ENCODE peak calls at places on chromosome X, in ten cellular contexts. One of them, this sample, is unnamed.
A peak's percentile ranks its signal among the peaks of the same experiment; 100 is the strongest.

GRCh38 chrX:109537324-109537665 is 651 bp downstream of the NXT2 start:
- DNase-seq in left lung: no peak
- DNase-seq in ovary: no peak
- DNase-seq in brain microvascular endothelial cell: peak; percentile 47
- DNase-seq in PC-3: peak; percentile 83
- DNase-seq in naive thymus-derived CD4-positive, alpha-beta T cell: no peak
- DNase-seq in kidney: no peak
- DNase-seq in mammary epithelial cell: peak; percentile 84
- DNase-seq in substantia nigra: no peak
- DNase-seq in tibial artery: peak; percentile 39
- DNase-seq in this sample: peak; percentile 88

GRCh38 chrX:129679856-129680255 is 25.1 kb upstream of the APLN start:
- DNase-seq in left lung: no peak
- DNase-seq in ovary: no peak
- DNase-seq in brain microvascular endothelial cell: no peak
- DNase-seq in PC-3: peak; percentile 66
- DNase-seq in naive thymus-derived CD4-positive, alpha-beta T cell: no peak
- DNase-seq in kidney: no peak
- DNase-seq in mammary epithelial cell: peak; percentile 75
- DNase-seq in substantia nigra: no peak
- DNase-seq in tibial artery: no peak
- DNase-seq in this sample: peak; percentile 49

GRCh38 chrX:85977218-85977617 is 70.1 kb downstream of the CHM start:
- DNase-seq in left lung: no peak
- DNase-seq in ovary: no peak
- DNase-seq in brain microvascular endothelial cell: no peak
- DNase-seq in PC-3: no peak
- DNase-seq in naive thymus-derived CD4-positive, alpha-beta T cell: no peak
- DNase-seq in kidney: no peak
- DNase-seq in mammary epithelial cell: no peak
- DNase-seq in substantia nigra: no peak
- DNase-seq in tibial artery: no peak
- DNase-seq in this sample: no peak

GRCh38 chrX:101348452-101349222 is at the start of gene TIMM8A:
- DNase-seq in left lung: peak; percentile 93
- DNase-seq in ovary: peak; percentile 74
- DNase-seq in brain microvascular endothelial cell: peak; percentile 63
- DNase-seq in PC-3: peak; percentile 77
- DNase-seq in naive thymus-derived CD4-positive, alpha-beta T cell: peak; percentile 79
- DNase-seq in kidney: peak; percentile 92
- DNase-seq in mammary epithelial cell: peak; percentile 70
- DNase-seq in substantia nigra: peak; percentile 34
- DNase-seq in tibial artery: peak; percentile 75
- DNase-seq in this sample: no peak

GRCh38 chrX:53688300-53688699 is 1.8 kb upstream of the HUWE1 start:
- DNase-seq in left lung: no peak
- DNase-seq in ovary: no peak
- DNase-seq in brain microvascular endothelial cell: no peak
- DNase-seq in PC-3: no peak
- DNase-seq in naive thymus-derived CD4-positive, alpha-beta T cell: no peak
- DNase-seq in kidney: no peak
- DNase-seq in mammary epithelial cell: no peak
- DNase-seq in substantia nigra: no peak
- DNase-seq in tibial artery: no peak
- DNase-seq in this sample: no peak

GRCh38 chrX:129637217-129638109 is 17.3 kb downstream of the APLN start:
- DNase-seq in left lung: peak; percentile 85
- DNase-seq in ovary: peak; percentile 78
- DNase-seq in brain microvascular endothelial cell: peak; percentile 51
- DNase-seq in PC-3: peak; percentile 75
- DNase-seq in naive thymus-derived CD4-positive, alpha-beta T cell: peak; percentile 68
- DNase-seq in kidney: no peak
- DNase-seq in mammary epithelial cell: peak; percentile 40
- DNase-seq in substantia nigra: peak; percentile 44
- DNase-seq in tibial artery: peak; percentile 54
- DNase-seq in this sample: no peak

GRCh38 chrX:68762649-68763268 is 66.1 kb upstream of the EFNB1 start:
- DNase-seq in left lung: no peak
- DNase-seq in ovary: no peak
- DNase-seq in brain microvascular endothelial cell: no peak
- DNase-seq in PC-3: no peak
- DNase-seq in naive thymus-derived CD4-positive, alpha-beta T cell: no peak
- DNase-seq in kidney: no peak
- DNase-seq in mammary epithelial cell: no peak
- DNase-seq in substantia nigra: no peak
- DNase-seq in tibial artery: no peak
- DNase-seq in this sample: no peak

GRCh38 chrX:19127649-19128168 is 5.4 kb upstream of the ADGRG2 start:
- DNase-seq in left lung: no peak
- DNase-seq in ovary: no peak
- DNase-seq in brain microvascular endothelial cell: peak; percentile 2
- DNase-seq in PC-3: peak; percentile 49
- DNase-seq in naive thymus-derived CD4-positive, alpha-beta T cell: no peak
- DNase-seq in kidney: no peak
- DNase-seq in mammary epithelial cell: peak; percentile 9
- DNase-seq in substantia nigra: no peak
- DNase-seq in tibial artery: no peak
- DNase-seq in this sample: no peak

GRCh38 chrX:106415276-106415895 is 196.4 kb upstream of the RADX start:
- DNase-seq in left lung: no peak
- DNase-seq in ovary: no peak
- DNase-seq in brain microvascular endothelial cell: peak; percentile 23
- DNase-seq in PC-3: peak; percentile 50
- DNase-seq in naive thymus-derived CD4-positive, alpha-beta T cell: no peak
- DNase-seq in kidney: no peak
- DNase-seq in mammary epithelial cell: peak; percentile 6
- DNase-seq in substantia nigra: no peak
- DNase-seq in tibial artery: no peak
- DNase-seq in this sample: no peak

GRCh38 chrX:39504850-39505259 is 592.9 kb downstream of the BCOR start:
- DNase-seq in left lung: no peak
- DNase-seq in ovary: no peak
- DNase-seq in brain microvascular endothelial cell: no peak
- DNase-seq in PC-3: no peak
- DNase-seq in naive thymus-derived CD4-positive, alpha-beta T cell: no peak
- DNase-seq in kidney: no peak
- DNase-seq in mammary epithelial cell: no peak
- DNase-seq in substantia nigra: no peak
- DNase-seq in tibial artery: no peak
- DNase-seq in this sample: no peak

GRCh38 chrX:20266810-20267598 is at the start of gene RPS6KA3:
- DNase-seq in left lung: peak; percentile 97
- DNase-seq in ovary: peak; percentile 92
- DNase-seq in brain microvascular endothelial cell: peak; percentile 81
- DNase-seq in PC-3: peak; percentile 82
- DNase-seq in naive thymus-derived CD4-positive, alpha-beta T cell: peak; percentile 90
- DNase-seq in kidney: peak; percentile 97
- DNase-seq in mammary epithelial cell: peak; percentile 87
- DNase-seq in substantia nigra: peak; percentile 43
- DNase-seq in tibial artery: peak; percentile 89
- DNase-seq in this sample: no peak

GRCh38 chrX:128156204-128156603 is 104.0 kb upstream of the ACTRT1 start:
- DNase-seq in left lung: peak; percentile 4
- DNase-seq in ovary: no peak
- DNase-seq in brain microvascular endothelial cell: no peak
- DNase-seq in PC-3: no peak
- DNase-seq in naive thymus-derived CD4-positive, alpha-beta T cell: no peak
- DNase-seq in kidney: peak; percentile 12
- DNase-seq in mammary epithelial cell: no peak
- DNase-seq in substantia nigra: no peak
- DNase-seq in tibial artery: no peak
- DNase-seq in this sample: no peak

GRCh38 chrX:131366387-131366786 is 77.3 kb upstream of the IGSF1 start:
- DNase-seq in left lung: no peak
- DNase-seq in ovary: no peak
- DNase-seq in brain microvascular endothelial cell: no peak
- DNase-seq in PC-3: peak; percentile 14
- DNase-seq in naive thymus-derived CD4-positive, alpha-beta T cell: no peak
- DNase-seq in kidney: no peak
- DNase-seq in mammary epithelial cell: no peak
- DNase-seq in substantia nigra: no peak
- DNase-seq in tibial artery: no peak
- DNase-seq in this sample: no peak

GRCh38 chrX:76159453-76159852 is 13.4 kb upstream of the PBDC1 start:
- DNase-seq in left lung: no peak
- DNase-seq in ovary: no peak
- DNase-seq in brain microvascular endothelial cell: no peak
- DNase-seq in PC-3: no peak
- DNase-seq in naive thymus-derived CD4-positive, alpha-beta T cell: no peak
- DNase-seq in kidney: no peak
- DNase-seq in mammary epithelial cell: no peak
- DNase-seq in substantia nigra: no peak
- DNase-seq in tibial artery: no peak
- DNase-seq in this sample: no peak

GRCh38 chrX:151762802-151763201 is 28.3 kb downstream of the CNGA2 start:
- DNase-seq in left lung: no peak
- DNase-seq in ovary: no peak
- DNase-seq in brain microvascular endothelial cell: no peak
- DNase-seq in PC-3: no peak
- DNase-seq in naive thymus-derived CD4-positive, alpha-beta T cell: no peak
- DNase-seq in kidney: no peak
- DNase-seq in mammary epithelial cell: no peak
- DNase-seq in substantia nigra: no peak
- DNase-seq in tibial artery: no peak
- DNase-seq in this sample: no peak

GRCh38 chrX:11462136-11462535 is 168.9 kb downstream of the AMELX start:
- DNase-seq in left lung: no peak
- DNase-seq in ovary: no peak
- DNase-seq in brain microvascular endothelial cell: peak; percentile 25
- DNase-seq in PC-3: no peak
- DNase-seq in naive thymus-derived CD4-positive, alpha-beta T cell: no peak
- DNase-seq in kidney: no peak
- DNase-seq in mammary epithelial cell: no peak
- DNase-seq in substantia nigra: no peak
- DNase-seq in tibial artery: no peak
- DNase-seq in this sample: no peak
- H3K27ac ChIP-seq in left lung: no peak overlapping the region
- H3K27ac ChIP-seq in ovary: no peak overlapping the region
- H3K27ac ChIP-seq in brain microvascular endothelial cell: peak overlapping the region; percentile 53
- H3K27ac ChIP-seq in PC-3: no peak overlapping the region
- H3K27ac ChIP-seq in naive thymus-derived CD4-positive, alpha-beta T cell: no peak overlapping the region
- H3K27ac ChIP-seq in kidney: no peak overlapping the region
- H3K27ac ChIP-seq in mammary epithelial cell: no peak overlapping the region
- H3K27ac ChIP-seq in substantia nigra: no peak overlapping the region
- H3K27ac ChIP-seq in tibial artery: peak overlapping the region; percentile 55
- H3K27ac ChIP-seq in this sample: no peak overlapping the region

DNA sequence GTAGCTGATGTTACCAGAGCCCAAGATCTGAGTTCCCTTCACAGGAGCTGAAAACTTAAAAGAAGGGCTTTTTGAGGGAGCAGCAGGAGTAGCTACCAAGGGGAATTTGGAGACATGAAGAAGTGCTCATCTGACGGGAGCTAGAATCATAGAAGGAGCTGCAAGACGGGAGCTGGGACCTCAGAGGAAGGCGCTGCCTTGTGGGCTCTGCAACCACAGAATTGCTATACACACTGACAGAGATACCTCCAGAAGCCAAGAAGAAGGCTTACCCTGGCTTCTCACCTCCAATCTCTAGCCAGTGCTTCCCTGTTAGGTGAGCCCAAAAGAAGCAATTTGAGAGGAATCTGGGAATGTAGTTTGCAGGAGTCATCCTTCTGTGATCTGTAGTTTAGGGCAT is 35.9 kb downstream of the DCAF8L2 start:
- DNase-seq in left lung: no peak
- DNase-seq in ovary: no peak
- DNase-seq in brain microvascular endothelial cell: no peak
- DNase-seq in PC-3: no peak
- DNase-seq in naive thymus-derived CD4-positive, alpha-beta T cell: no peak
- DNase-seq in kidney: no peak
- DNase-seq in mammary epithelial cell: no peak
- DNase-seq in substantia nigra: no peak
- DNase-seq in tibial artery: no peak
- DNase-seq in this sample: no peak
- H3K27ac ChIP-seq in left lung: no peak overlapping the region
- H3K27ac ChIP-seq in ovary: no peak overlapping the region
- H3K27ac ChIP-seq in brain microvascular endothelial cell: no peak overlapping the region
- H3K27ac ChIP-seq in PC-3: no peak overlapping the region
- H3K27ac ChIP-seq in naive thymus-derived CD4-positive, alpha-beta T cell: no peak overlapping the region
- H3K27ac ChIP-seq in kidney: no peak overlapping the region
- H3K27ac ChIP-seq in mammary epithelial cell: no peak overlapping the region
- H3K27ac ChIP-seq in substantia nigra: no peak overlapping the region
- H3K27ac ChIP-seq in tibial artery: no peak overlapping the region
- H3K27ac ChIP-seq in this sample: no peak overlapping the region

GRCh38 chrX:2934715-2935363 is 5.7 kb upstream of the ARSD start:
- DNase-seq in left lung: no peak
- DNase-seq in ovary: no peak
- DNase-seq in brain microvascular endothelial cell: no peak
- DNase-seq in PC-3: no peak
- DNase-seq in naive thymus-derived CD4-positive, alpha-beta T cell: no peak
- DNase-seq in kidney: no peak
- DNase-seq in mammary epithelial cell: no peak
- DNase-seq in substantia nigra: no peak
- DNase-seq in tibial artery: no peak
- DNase-seq in this sample: no peak
- H3K27ac ChIP-seq in left lung: no peak overlapping the region
- H3K27ac ChIP-seq in ovary: no peak overlapping the region
- H3K27ac ChIP-seq in brain microvascular endothelial cell: no peak overlapping the region
- H3K27ac ChIP-seq in PC-3: no peak overlapping the region
- H3K27ac ChIP-seq in naive thymus-derived CD4-positive, alpha-beta T cell: no peak overlapping the region
- H3K27ac ChIP-seq in kidney: no peak overlapping the region
- H3K27ac ChIP-seq in mammary epithelial cell: no peak overlapping the region
- H3K27ac ChIP-seq in substantia nigra: no peak overlapping the region
- H3K27ac ChIP-seq in tibial artery: no peak overlapping the region
- H3K27ac ChIP-seq in this sample: no peak overlapping the region

DNA sequence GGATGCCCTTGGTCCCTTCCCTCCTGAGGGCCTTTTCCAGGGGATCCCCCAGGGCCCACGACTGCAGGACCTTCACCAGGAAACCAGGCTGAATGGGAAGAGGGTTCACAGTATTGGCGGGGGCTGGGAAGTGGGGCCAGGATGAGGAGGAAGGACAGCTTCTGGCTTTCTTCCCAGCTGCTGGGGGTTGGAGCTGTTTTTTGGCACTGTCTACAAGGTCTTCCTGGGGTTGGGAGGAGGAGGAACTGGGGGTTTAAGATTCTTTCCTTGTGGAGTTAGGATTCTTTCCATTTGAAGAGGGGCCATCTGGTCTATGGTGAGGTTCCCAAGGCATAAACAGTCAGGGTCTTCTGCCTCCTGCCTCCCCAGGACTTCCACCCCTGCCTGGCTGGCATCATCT is 64.8 kb downstream of the KIF4A start:
- DNase-seq in left lung: no peak
- DNase-seq in ovary: no peak
- DNase-seq in brain microvascular endothelial cell: no peak
- DNase-seq in PC-3: no peak
- DNase-seq in naive thymus-derived CD4-positive, alpha-beta T cell: no peak
- DNase-seq in kidney: no peak
- DNase-seq in mammary epithelial cell: no peak
- DNase-seq in substantia nigra: no peak
- DNase-seq in tibial artery: no peak
- DNase-seq in this sample: no peak
- H3K27ac ChIP-seq in left lung: no peak overlapping the region
- H3K27ac ChIP-seq in ovary: no peak overlapping the region
- H3K27ac ChIP-seq in brain microvascular endothelial cell: no peak overlapping the region
- H3K27ac ChIP-seq in PC-3: no peak overlapping the region
- H3K27ac ChIP-seq in naive thymus-derived CD4-positive, alpha-beta T cell: no peak overlapping the region
- H3K27ac ChIP-seq in kidney: no peak overlapping the region
- H3K27ac ChIP-seq in mammary epithelial cell: no peak overlapping the region
- H3K27ac ChIP-seq in substantia nigra: no peak overlapping the region
- H3K27ac ChIP-seq in tibial artery: no peak overlapping the region
- H3K27ac ChIP-seq in this sample: no peak overlapping the region

This sample was measured in epithelial cell of prostate.